ENCODE peak calls at places on chromosomes 7 and 10, in eight cellular contexts. One of them, this sample, is unnamed. For H3K4me1, the result is how much of the 10 kb centered on the place peaks cover.

GRCh38 chr10:4882704-4883078 is 56.7 kb downstream of the AKR1E2 start:
- DNase-seq in SJSA1: no peak
- DNase-seq in cardiac muscle cell: no peak
- DNase-seq in kidney: no peak
- DNase-seq in prostate gland: no peak
- DNase-seq in body of pancreas: no peak
- DNase-seq in A549: no peak
- DNase-seq in H9: no peak
- DNase-seq in this sample: no peak

GRCh38 chr10:88990528-88991160 is at the start of gene FAS:
- DNase-seq in cardiac muscle cell: peak
- DNase-seq in A549: peak
- DNase-seq in kidney: peak
- DNase-seq in prostate gland: peak
- DNase-seq in H9: peak
- DNase-seq in body of pancreas: peak
- DNase-seq in SJSA1: peak
- DNase-seq in this sample: no peak

GRCh38 chr7:1532456-1533254 is 2.2 kb downstream of the MAFK start:
- DNase-seq in A549: peak
- DNase-seq in body of pancreas: peak
- DNase-seq in SJSA1: peak
- DNase-seq in kidney: peak
- DNase-seq in H9: no peak
- DNase-seq in cardiac muscle cell: peak
- DNase-seq in prostate gland: peak
- DNase-seq in this sample: no peak

GRCh38 chr7:132435016-132435990 is 141.0 kb downstream of the PLXNA4 start:
- DNase-seq in kidney: no peak
- DNase-seq in SJSA1: no peak
- DNase-seq in H9: no peak
- DNase-seq in body of pancreas: no peak
- DNase-seq in A549: no peak
- DNase-seq in prostate gland: no peak
- DNase-seq in cardiac muscle cell: peak
- DNase-seq in this sample: no peak

GRCh38 chr7:157397751-157398691 is 61.2 kb downstream of the DNAJB6 start:
- DNase-seq in kidney: peak
- DNase-seq in H9: peak
- DNase-seq in prostate gland: no peak
- DNase-seq in A549: peak
- DNase-seq in body of pancreas: peak
- DNase-seq in SJSA1: peak
- DNase-seq in cardiac muscle cell: peak
- DNase-seq in this sample: no peak

GRCh38 chr10:127990846-127991542 is 84.1 kb downstream of the PTPRE start:
- DNase-seq in kidney: no peak
- DNase-seq in prostate gland: no peak
- DNase-seq in body of pancreas: no peak
- DNase-seq in cardiac muscle cell: peak
- DNase-seq in H9: no peak
- DNase-seq in A549: peak
- DNase-seq in SJSA1: peak
- DNase-seq in this sample: no peak

GRCh38 chr7:149783386-149784250 is 10.2 kb upstream of the ZNF467 start:
- DNase-seq in cardiac muscle cell: no peak
- DNase-seq in prostate gland: no peak
- DNase-seq in H9: no peak
- DNase-seq in A549: no peak
- DNase-seq in body of pancreas: no peak
- DNase-seq in kidney: no peak
- DNase-seq in SJSA1: no peak
- DNase-seq in this sample: no peak

GRCh38 chr10:122165914-122166313 is 105.2 kb upstream of the BTBD16 start:
- DNase-seq in kidney: peak
- DNase-seq in body of pancreas: no peak
- DNase-seq in prostate gland: no peak
- DNase-seq in cardiac muscle cell: no peak
- DNase-seq in H9: no peak
- DNase-seq in A549: no peak
- DNase-seq in SJSA1: no peak
- DNase-seq in this sample: no peak

GRCh38 chr10:124349231-124349992 is 69.3 kb downstream of the OAT start:
- DNase-seq in kidney: no peak
- DNase-seq in body of pancreas: no peak
- DNase-seq in H9: peak
- DNase-seq in cardiac muscle cell: no peak
- DNase-seq in SJSA1: no peak
- DNase-seq in prostate gland: no peak
- DNase-seq in A549: no peak
- DNase-seq in this sample: no peak

DNA sequence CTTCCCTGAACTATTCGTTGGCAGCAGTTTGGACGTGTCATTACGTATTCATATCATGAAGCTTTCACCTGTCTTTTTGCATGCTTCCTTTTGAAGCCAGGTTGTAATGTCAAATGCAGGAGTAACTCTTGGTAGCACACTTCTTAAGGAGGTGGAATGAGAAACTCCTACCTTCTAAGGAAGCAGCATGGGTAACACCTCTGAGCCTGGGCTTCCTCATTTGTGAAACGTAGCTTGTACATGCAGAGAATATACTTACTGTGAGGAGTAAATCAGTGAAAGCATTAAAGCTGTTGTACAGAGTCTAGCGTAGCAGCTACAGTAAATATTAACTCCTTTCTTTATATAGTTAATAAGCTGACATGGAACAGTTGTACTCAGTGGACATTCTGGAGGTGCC is 21.1 kb downstream of the CUL1 start:
- DNase-seq in cardiac muscle cell: no peak
- DNase-seq in kidney: no peak
- DNase-seq in H9: no peak
- DNase-seq in body of pancreas: no peak
- DNase-seq in A549: no peak
- DNase-seq in prostate gland: no peak
- DNase-seq in SJSA1: no peak
- DNase-seq in this sample: no peak
- H3K4me1 ChIP-seq in cardiac muscle cell: under half
- H3K4me1 ChIP-seq in kidney: under half
- H3K4me1 ChIP-seq in H9: under half
- H3K4me1 ChIP-seq in body of pancreas: under half
- H3K4me1 ChIP-seq in A549: under half
- H3K4me1 ChIP-seq in prostate gland: under half
- H3K4me1 ChIP-seq in SJSA1: under half
- H3K4me1 ChIP-seq in this sample: under half

GRCh38 chr7:44104880-44105771 is 981 bp downstream of the AEBP1 start:
- DNase-seq in prostate gland: no peak
- DNase-seq in cardiac muscle cell: peak
- DNase-seq in SJSA1: no peak
- DNase-seq in H9: no peak
- DNase-seq in body of pancreas: no peak
- DNase-seq in A549: no peak
- DNase-seq in kidney: peak
- DNase-seq in this sample: no peak

GRCh38 chr7:44102846-44103565 is 1.1 kb upstream of the AEBP1 start:
- DNase-seq in kidney: peak
- DNase-seq in prostate gland: no peak
- DNase-seq in cardiac muscle cell: no peak
- DNase-seq in body of pancreas: no peak
- DNase-seq in A549: no peak
- DNase-seq in H9: no peak
- DNase-seq in SJSA1: no peak
- DNase-seq in this sample: no peak

GRCh38 chr7:44101966-44102845 is 1.9 kb upstream of the AEBP1 start:
- DNase-seq in cardiac muscle cell: peak
- DNase-seq in A549: no peak
- DNase-seq in H9: no peak
- DNase-seq in prostate gland: no peak
- DNase-seq in body of pancreas: no peak
- DNase-seq in kidney: peak
- DNase-seq in SJSA1: no peak
- DNase-seq in this sample: no peak

GRCh38 chr7:44103941-44104879 is at the start of gene AEBP1:
- DNase-seq in body of pancreas: no peak
- DNase-seq in A549: no peak
- DNase-seq in prostate gland: no peak
- DNase-seq in SJSA1: no peak
- DNase-seq in kidney: peak
- DNase-seq in H9: peak
- DNase-seq in cardiac muscle cell: peak
- DNase-seq in this sample: no peak

GRCh38 chr7:44103566-44103940 is 592 bp upstream of the AEBP1 start:
- DNase-seq in cardiac muscle cell: no peak
- DNase-seq in prostate gland: no peak
- DNase-seq in kidney: peak
- DNase-seq in A549: no peak
- DNase-seq in SJSA1: no peak
- DNase-seq in H9: no peak
- DNase-seq in body of pancreas: no peak
- DNase-seq in this sample: no peak
- H3K4me1 ChIP-seq in cardiac muscle cell: under half
- H3K4me1 ChIP-seq in prostate gland: under half
- H3K4me1 ChIP-seq in kidney: under half
- H3K4me1 ChIP-seq in A549: under half
- H3K4me1 ChIP-seq in SJSA1: under half
- H3K4me1 ChIP-seq in H9: under half
- H3K4me1 ChIP-seq in body of pancreas: under half
- H3K4me1 ChIP-seq in this sample: under half

GRCh38 chr10:80555415-80555814 is 17.7 kb downstream of the SH2D4B start:
- DNase-seq in prostate gland: no peak
- DNase-seq in SJSA1: no peak
- DNase-seq in H9: no peak
- DNase-seq in body of pancreas: no peak
- DNase-seq in A549: no peak
- DNase-seq in kidney: no peak
- DNase-seq in cardiac muscle cell: no peak
- DNase-seq in this sample: no peak
- H3K4me1 ChIP-seq in prostate gland: under half
- H3K4me1 ChIP-seq in SJSA1: under half
- H3K4me1 ChIP-seq in H9: under half
- H3K4me1 ChIP-seq in body of pancreas: under half
- H3K4me1 ChIP-seq in A549: under half
- H3K4me1 ChIP-seq in kidney: under half
- H3K4me1 ChIP-seq in cardiac muscle cell: under half
- H3K4me1 ChIP-seq in this sample: under half

GRCh38 chr7:2624293-2624881 is 7.4 kb upstream of the TTYH3 start:
- DNase-seq in SJSA1: no peak
- DNase-seq in cardiac muscle cell: no peak
- DNase-seq in A549: no peak
- DNase-seq in H9: no peak
- DNase-seq in body of pancreas: no peak
- DNase-seq in prostate gland: no peak
- DNase-seq in kidney: peak
- DNase-seq in this sample: no peak

GRCh38 chr7:2623698-2624014 is 8.1 kb upstream of the TTYH3 start:
- DNase-seq in SJSA1: no peak
- DNase-seq in prostate gland: no peak
- DNase-seq in kidney: peak
- DNase-seq in body of pancreas: no peak
- DNase-seq in cardiac muscle cell: no peak
- DNase-seq in H9: no peak
- DNase-seq in A549: no peak
- DNase-seq in this sample: no peak

GRCh38 chr7:2621061-2621828 is 10.5 kb upstream of the TTYH3 start:
- DNase-seq in A549: no peak
- DNase-seq in body of pancreas: peak
- DNase-seq in cardiac muscle cell: peak
- DNase-seq in prostate gland: peak
- DNase-seq in SJSA1: peak
- DNase-seq in kidney: peak
- DNase-seq in H9: peak
- DNase-seq in this sample: no peak

GRCh38 chr7:2622869-2623697 is 8.7 kb upstream of the TTYH3 start:
- DNase-seq in body of pancreas: no peak
- DNase-seq in prostate gland: no peak
- DNase-seq in cardiac muscle cell: no peak
- DNase-seq in A549: no peak
- DNase-seq in SJSA1: no peak
- DNase-seq in H9: no peak
- DNase-seq in kidney: peak
- DNase-seq in this sample: no peak

GRCh38 chr7:2621948-2622640 is 9.7 kb upstream of the TTYH3 start:
- DNase-seq in A549: no peak
- DNase-seq in SJSA1: no peak
- DNase-seq in H9: peak
- DNase-seq in cardiac muscle cell: peak
- DNase-seq in prostate gland: no peak
- DNase-seq in body of pancreas: no peak
- DNase-seq in kidney: peak
- DNase-seq in this sample: no peak
- H3K4me1 ChIP-seq in A549: under half
- H3K4me1 ChIP-seq in SJSA1: under half
- H3K4me1 ChIP-seq in H9: under half
- H3K4me1 ChIP-seq in cardiac muscle cell: under half
- H3K4me1 ChIP-seq in prostate gland: under half
- H3K4me1 ChIP-seq in body of pancreas: under half
- H3K4me1 ChIP-seq in kidney: under half
- H3K4me1 ChIP-seq in this sample: under half